ENCODE peak calls at places on chromosome 18, in six cellular contexts. V is KG1; A is HL-60; M is naive thymus-derived CD8-positive, alpha-beta T cell; Y is effector CD8-positive, alpha-beta T cell; S is NCI-H1417. W is an unnamed sample.

GRCh38 chr18:55415258-55415871 is 172.6 kb downstream of the TCF4 start:
- DNase-seq in V (peak; percentile 66), A (peak; percentile 58), M (peak; percentile 53), Y (peak; percentile 51), S (peak; percentile 70), W (peak; percentile 76)

GRCh38 chr18:66393463-66393862 is 210.4 kb downstream of the CDH19 start:
- DNase-seq in V (no peak), A (no peak), M (no peak), Y (no peak), S (no peak), W (no peak)

GRCh38 chr18:76874643-76875389 is 52.5 kb downstream of the ZNF236 start:
- DNase-seq in V (no peak), A (no peak), M (no peak), Y (no peak), S (no peak), W (no peak)

GRCh38 chr18:57789759-57790158 is 13.4 kb downstream of the ATP8B1 start:
- DNase-seq in V (no peak), A (no peak), M (no peak), Y (no peak), S (no peak), W (no peak)

GRCh38 chr18:13615432-13615861 is 110.9 kb downstream of the FAM210A start:
- DNase-seq in V (no peak), A (no peak), M (no peak), Y (no peak), S (no peak), W (no peak)

GRCh38 chr18:79950440-79951341 is 762 bp downstream of the SLC66A2 start:
- DNase-seq in V (no peak), A (no peak), M (no peak), Y (no peak), S (peak; percentile 4), W (peak; percentile 16)

GRCh38 chr18:68428026-68428425 is 286.9 kb downstream of the TMX3 start:
- DNase-seq in V (no peak), A (no peak), M (no peak), Y (no peak), S (no peak), W (no peak)

GRCh38 chr18:76657428-76657827 is 162.4 kb upstream of the ZNF516 start:
- DNase-seq in V (peak; percentile 14), A (no peak), M (no peak), Y (no peak), S (no peak), W (no peak)

GRCh38 chr18:55779711-55780590 is 192.0 kb upstream of the TCF4 start:
- DNase-seq in V (no peak), A (no peak), M (no peak), Y (no peak), S (peak; percentile 31), W (no peak)

W was measured in AML-193.